ENCODE peak calls at places on chromosomes 6 and 20, in seven cellular contexts. B is sigmoid colon, R is testis, A is uterus, M is ovary, U is A549, J is tibial nerve. L is an unnamed sample. For H3K4me1, the result is how much of the 10 kb centered on the place peaks cover.

GRCh38 chr20:59214619-59215547 is 51.3 kb downstream of the ZNF831 start:
- DNase-seq in B (no peak), R (no peak), A (no peak), M (no peak), U (no peak), J (no peak), L (no peak)

GRCh38 chr20:37677969-37678610 is 15.7 kb upstream of the CTNNBL1 start:
- DNase-seq in B (no peak), R (no peak), A (no peak), M (no peak), U (no peak), J (no peak), L (no peak)

GRCh38 chr20:59723108-59723500 is 118.8 kb downstream of the PHACTR3 start:
- DNase-seq in B (no peak), R (no peak), A (no peak), M (no peak), U (no peak), J (peak), L (no peak)

GRCh38 chr20:19396466-19397081 is 184.1 kb downstream of the SLC24A3 start:
- DNase-seq in B (no peak), R (no peak), A (no peak), M (no peak), U (no peak), J (no peak), L (no peak)

GRCh38 chr20:51036827-51037229 is 13.9 kb upstream of the KCNG1 start:
- DNase-seq in B (no peak), R (no peak), A (no peak), M (no peak), U (no peak), J (no peak), L (no peak)

GRCh38 chr20:49460916-49461315 is 21.6 kb downstream of the KCNB1 start:
- DNase-seq in B (no peak), R (no peak), A (no peak), M (no peak), U (no peak), J (no peak), L (no peak)

GRCh38 chr20:48731581-48731980 is 96.2 kb downstream of the PREX1 start:
- DNase-seq in B (no peak), R (no peak), A (no peak), M (no peak), U (no peak), J (no peak), L (no peak)

GRCh38 chr6:105428342-105428957 is 25.6 kb upstream of the PREP start:
- DNase-seq in B (no peak), R (no peak), A (no peak), M (peak), U (no peak), J (peak), L (no peak)

GRCh38 chr20:32316667-32317066 is 39.2 kb downstream of the KIF3B start:
- DNase-seq in B (no peak), R (no peak), A (no peak), M (no peak), U (no peak), J (no peak), L (no peak)

GRCh38 chr6:144647406-144647964 is 362.4 kb downstream of the UTRN start:
- DNase-seq in B (no peak), R (no peak), A (no peak), M (no peak), U (no peak), J (no peak), L (no peak)

GRCh38 chr6:133610271-133610840 is 278.6 kb upstream of the TCF21 start:
- DNase-seq in B (no peak), R (no peak), A (no peak), M (no peak), U (peak), J (no peak), L (no peak)

GRCh38 chr20:36571564-36572504 is 1.6 kb upstream of the TGIF2 start:
- DNase-seq in B (no peak), R (no peak), A (no peak), M (no peak), U (no peak), J (no peak), L (no peak)

GRCh38 chr6:79557683-79558082 is 20.5 kb upstream of the LCA5 start:
- DNase-seq in B (no peak), R (no peak), A (no peak), M (no peak), U (no peak), J (no peak), L (no peak)

GRCh38 chr6:99592900-99593299 is 13.7 kb upstream of the PRDM13 start:
- DNase-seq in B (no peak), R (no peak), A (no peak), M (no peak), U (no peak), J (no peak), L (no peak)

GRCh38 chr6:37822851-37823682 is 3.5 kb downstream of the ZFAND3 start:
- DNase-seq in B (no peak), R (peak), A (peak), M (no peak), U (no peak), J (no peak), L (no peak)

GRCh38 chr6:39496951-39497350 is 174.4 kb upstream of the KCNK16 start:
- DNase-seq in B (peak), R (peak), A (peak), M (peak), U (no peak), J (peak), L (peak)

GRCh38 chr20:7196481-7196880 is 429.0 kb downstream of the BMP2 start:
- DNase-seq in B (no peak), R (no peak), A (no peak), M (no peak), U (no peak), J (no peak), L (no peak)

GRCh38 chr20:5797165-5797564 is 47.0 kb downstream of the SHLD1 start:
- DNase-seq in B (no peak), R (no peak), A (no peak), M (no peak), U (no peak), J (no peak), L (no peak)

GRCh38 chr6:17012421-17013225 is 89.2 kb upstream of the STMND1 start:
- DNase-seq in B (peak), R (peak), A (peak), M (no peak), U (no peak), J (no peak), L (no peak)

GRCh38 chr20:19012671-19013070 is 199.1 kb downstream of the SCP2D1 start:
- DNase-seq in B (no peak), R (no peak), A (peak), M (no peak), U (no peak), J (no peak), L (no peak)

GRCh38 chr20:9053108-9053507 is 15.8 kb upstream of the PLCB4 start:
- DNase-seq in B (no peak), R (no peak), A (no peak), M (no peak), U (no peak), J (no peak), L (no peak)

GRCh38 chr6:11023032-11023431 is 21.1 kb downstream of the ELOVL2 start:
- DNase-seq in B (no peak), R (no peak), A (no peak), M (no peak), U (no peak), J (peak), L (no peak)

GRCh38 chr6:36962874-36963273 is 8.3 kb downstream of the PI16 start:
- DNase-seq in B (peak), R (peak), A (no peak), M (no peak), U (no peak), J (peak), L (peak)

GRCh38 chr20:12072945-12073245 is 155.2 kb downstream of the BTBD3 start:
- DNase-seq in B (no peak), R (no peak), A (no peak), M (no peak), U (no peak), J (no peak), L (no peak)

GRCh38 chr6:35080821-35081425 is 60.2 kb downstream of the TCP11 start:
- DNase-seq in B (peak), R (no peak), A (peak), M (peak), U (no peak), J (no peak), L (peak)

GRCh38 chr6:104638841-104639290 is 220.9 kb downstream of the HACE1 start:
- DNase-seq in B (no peak), R (no peak), A (no peak), M (no peak), U (no peak), J (peak), L (no peak)

GRCh38 chr20:31543966-31544598 is 29.8 kb downstream of the HM13 start:
- DNase-seq in B (no peak), R (no peak), A (peak), M (peak), U (no peak), J (no peak), L (peak)

GRCh38 chr20:60694763-60695162 is 557.3 kb upstream of the CDH4 start:
- DNase-seq in B (no peak), R (no peak), A (no peak), M (no peak), U (no peak), J (no peak), L (no peak)

GRCh38 chr20:47272893-47273590 is 83.5 kb downstream of the ZMYND8 start:
- DNase-seq in B (peak), R (peak), A (peak), M (peak), U (peak), J (peak), L (peak)

GRCh38 chr6:126076992-126077664 is 90.8 kb downstream of the TRMT11 start:
- DNase-seq in B (peak), R (no peak), A (peak), M (no peak), U (no peak), J (peak), L (no peak)

GRCh38 chr6:117976030-117976651 is 69.1 kb downstream of the SLC35F1 start:
- DNase-seq in B (no peak), R (no peak), A (no peak), M (no peak), U (peak), J (peak), L (no peak)

GRCh38 chr6:157094038-157094437 is 229.3 kb downstream of the TMEM242 start:
- DNase-seq in B (no peak), R (no peak), A (no peak), M (no peak), U (no peak), J (no peak), L (no peak)

GRCh38 chr6:9933674-9934073 is 481.2 kb downstream of the TFAP2A start:
- DNase-seq in B (no peak), R (no peak), A (no peak), M (no peak), U (no peak), J (no peak), L (no peak)

GRCh38 chr20:58130156-58130555 is 98.3 kb downstream of the ANKRD60 start:
- DNase-seq in B (no peak), R (no peak), A (peak), M (no peak), U (no peak), J (no peak), L (no peak)

GRCh38 chr6:56370591-56371198 is 123.3 kb upstream of the COL21A1 start:
- DNase-seq in B (peak), R (peak), A (peak), M (peak), U (peak), J (peak), L (peak)

GRCh38 chr20:17558154-17558940 is 11.5 kb upstream of the DSTN start:
- DNase-seq in B (peak), R (no peak), A (peak), M (peak), U (peak), J (no peak), L (peak)

GRCh38 chr6:169176361-169176991 is 77.2 kb downstream of the THBS2 start:
- DNase-seq in B (no peak), R (no peak), A (no peak), M (no peak), U (no peak), J (no peak), L (no peak)

GRCh38 chr20:35093245-35093884 is 758 bp upstream of the TRPC4AP start:
- DNase-seq in B (no peak), R (no peak), A (no peak), M (no peak), U (peak), J (no peak), L (no peak)
- H3K4me1 ChIP-seq in B (under half), R (under half), A (under half), M (under half), U (under half), J (under half), L (under half)

GRCh38 chr6:5995705-5996686 is 10.7 kb downstream of the NRN1 start:
- DNase-seq in B (peak), R (peak), A (peak), M (no peak), U (no peak), J (peak), L (peak)
- TF ChIP-seq POLR2A in B (no peak), R (no peak), A (no peak), M (no peak), U (no peak), J (no peak), L (no peak)

DNA sequence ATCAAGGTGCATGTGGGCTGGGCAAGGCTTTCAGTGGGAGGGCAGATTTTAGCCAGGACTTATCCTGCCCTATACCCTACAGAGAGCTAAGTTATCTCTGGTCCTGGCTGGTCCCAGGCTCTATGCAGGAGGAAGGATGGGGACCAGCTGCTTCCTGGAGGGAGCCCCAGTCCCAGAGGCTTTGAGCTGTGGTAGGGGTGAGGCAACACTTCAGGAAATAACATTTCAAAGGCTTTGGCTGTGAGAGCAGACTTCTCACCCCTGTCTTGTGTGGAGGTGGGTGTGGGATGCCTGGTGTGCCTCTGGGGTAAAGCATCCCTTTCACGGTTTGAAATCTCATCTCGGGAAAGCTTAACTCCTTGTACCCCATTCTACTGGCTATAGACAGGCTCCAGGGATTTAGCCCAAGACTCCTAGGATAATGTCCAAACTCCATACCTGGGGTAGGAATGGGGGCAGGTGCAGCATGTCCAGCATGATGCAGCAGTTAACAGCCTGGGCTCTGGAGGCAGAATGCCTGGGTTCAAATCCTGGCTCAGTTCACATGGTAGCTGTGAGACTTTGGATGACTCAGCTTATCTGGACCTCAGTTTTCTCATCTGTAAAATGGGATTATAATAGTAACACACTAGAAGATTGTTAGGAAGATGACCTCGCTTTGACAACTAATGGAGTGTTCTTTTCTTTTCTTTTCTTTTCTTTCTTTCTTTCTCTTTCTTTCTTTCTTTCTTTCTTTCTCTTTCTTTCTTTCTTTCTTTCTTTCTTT is 27.5 kb upstream of the SIRPA start:
- DNase-seq in B (no peak), R (no peak), A (no peak), M (no peak), U (no peak), J (no peak), L (no peak)
- H3K4me1 ChIP-seq in B (under half), R (under half), A (under half), M (under half), U (under half), J (under half), L (under half)

DNA sequence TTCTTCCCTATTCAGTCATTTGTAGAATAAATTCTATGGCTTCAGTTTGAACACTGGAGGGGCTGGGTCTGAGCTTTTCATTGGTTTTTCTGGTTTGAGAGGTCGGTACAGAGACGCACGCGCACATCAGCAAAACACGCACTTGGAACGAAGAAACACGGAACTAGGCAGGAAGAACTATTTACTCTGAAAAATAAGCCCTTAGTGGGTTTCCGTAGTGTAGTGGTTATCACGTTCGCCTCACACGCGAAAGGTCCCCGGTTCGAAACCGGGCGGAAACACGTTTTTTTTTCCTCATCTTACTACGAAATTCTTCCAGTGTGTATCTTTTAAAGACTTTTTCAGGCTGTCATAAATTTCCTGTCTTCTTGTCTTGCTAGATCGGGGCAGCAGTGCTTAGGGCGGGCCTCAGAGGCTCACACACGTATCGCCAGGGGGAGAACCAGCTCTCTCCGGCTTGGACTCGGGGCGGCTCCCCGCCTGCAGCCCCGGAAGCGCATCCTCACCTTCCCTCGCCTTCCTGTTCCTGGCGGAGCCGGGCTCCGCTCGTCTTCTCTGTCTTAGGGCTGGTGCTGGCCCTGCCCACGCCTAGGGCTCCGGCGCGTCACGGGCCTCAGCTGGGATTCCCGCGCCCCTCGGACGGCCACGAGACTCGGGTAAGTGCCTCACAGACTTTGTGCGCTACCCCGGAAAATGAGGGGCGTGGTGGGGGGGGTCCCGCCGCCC is at the start of gene HMGN4:
- DNase-seq in B (peak), R (peak), A (peak), M (peak), U (no peak), J (peak), L (peak)
- TF ChIP-seq POLR2A in B (peak), R (no peak), A (peak), M (peak), U (peak), J (peak), L (peak)

DNA sequence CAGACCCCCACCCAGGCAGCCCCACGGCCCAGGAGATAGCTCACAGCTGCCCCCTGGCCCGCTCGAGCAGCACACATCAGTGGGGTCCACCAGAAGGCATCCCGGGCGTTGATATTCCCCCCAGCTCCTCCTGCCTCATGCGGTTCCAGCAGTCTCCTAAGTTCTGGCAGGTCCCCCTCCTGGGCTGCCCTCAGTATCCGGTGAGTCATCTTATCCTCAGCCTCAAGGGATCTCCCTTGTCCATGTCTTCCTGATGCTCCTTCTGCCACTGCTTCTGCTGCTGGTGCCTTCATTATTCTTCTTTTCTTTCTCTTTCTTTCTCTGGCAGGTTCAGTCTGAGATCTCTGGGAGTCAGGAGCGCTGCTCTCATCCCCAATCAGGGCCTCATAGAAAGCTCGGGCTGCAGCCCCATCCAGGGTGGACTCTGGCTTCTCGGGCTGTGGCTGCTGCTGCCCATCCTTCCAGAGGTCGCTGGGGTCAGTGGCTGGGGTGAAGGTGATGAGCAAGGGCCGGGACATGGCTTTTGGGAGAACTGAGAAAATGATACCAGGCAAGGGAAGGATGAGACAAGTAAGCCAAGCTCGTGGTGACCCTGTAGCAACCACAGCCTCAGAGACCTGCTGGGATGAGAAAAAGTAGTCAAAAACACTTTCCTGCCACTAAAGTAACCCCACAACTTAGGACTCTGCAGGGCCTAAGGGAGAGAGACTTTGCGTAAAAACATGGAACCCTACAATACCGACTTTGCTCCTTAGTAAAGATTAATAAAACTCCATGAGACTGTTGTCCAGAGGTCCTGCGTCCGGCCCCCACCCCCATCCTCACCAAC is 622 bp downstream of the GPANK1 start:
- DNase-seq in B (peak), R (peak), A (peak), M (peak), U (no peak), J (peak), L (peak)
- H3K4me1 ChIP-seq in B (half or more), R (under half), A (under half), M (under half), U (under half), J (under half), L (under half)

DNA sequence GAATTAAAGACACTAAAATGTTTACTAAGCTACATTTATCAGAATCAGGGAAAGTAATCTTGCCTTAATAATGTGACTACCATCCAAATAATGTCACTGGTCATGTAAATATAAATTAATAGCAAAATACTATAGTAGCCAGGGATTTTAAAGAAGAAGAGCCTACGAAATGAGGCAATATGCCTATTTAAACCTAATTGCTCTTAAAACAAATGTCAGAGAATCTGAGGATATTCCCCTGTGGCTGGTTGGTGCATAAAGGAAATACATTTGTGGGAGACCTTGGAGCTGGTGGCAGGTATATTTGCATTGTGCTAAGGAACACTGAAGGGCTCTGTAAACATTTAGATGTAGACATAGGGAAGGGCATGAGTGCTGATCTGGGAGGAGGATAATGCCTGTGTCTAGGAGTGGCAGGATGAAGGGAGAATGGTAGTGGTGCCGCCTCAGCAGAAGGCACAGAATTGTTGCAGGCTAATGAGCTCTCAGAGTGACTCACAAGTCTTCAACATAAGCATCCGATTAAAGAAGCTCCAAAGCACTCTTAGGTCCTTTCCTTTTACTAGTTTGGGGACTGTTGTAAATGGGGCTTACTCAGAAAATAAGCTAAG is 85.9 kb downstream of the CD164 start:
- DNase-seq in B (no peak), R (no peak), A (no peak), M (no peak), U (no peak), J (no peak), L (no peak)
- TF ChIP-seq POLR2A in B (no peak), R (no peak), A (no peak), M (no peak), U (no peak), J (no peak), L (no peak)

L was measured in heart left ventricle.